ENCODE peak calls at places on chromosomes 4 and X, in five cellular contexts. One of them, this sample, is unnamed.

GRCh38 chr4:81504685-81505598 is 33.2 kb upstream of the RASGEF1B start:
- DNase-seq in activated CD4-positive, alpha-beta T cell treated with anti-CD3 and anti-CD28 coated beads, Interleukin-2, amount 50 U/mL, for 4 hours: peak; percentile 62
- DNase-seq in non-pigmented ciliary epithelial cell: no peak
- DNase-seq in EL: no peak
- DNase-seq in activated gamma-delta T cell treated with anti-CD3 and anti-CD28 coated beads, Interleukin-2, amount 50 U/mL, for 16 hours: peak; percentile 35
- DNase-seq in this sample: no peak

GRCh38 chr4:140037353-140038030 is 116.5 kb downstream of the MAML3 start:
- DNase-seq in activated CD4-positive, alpha-beta T cell treated with anti-CD3 and anti-CD28 coated beads, Interleukin-2, amount 50 U/mL, for 4 hours: no peak
- DNase-seq in non-pigmented ciliary epithelial cell: peak; percentile 91
- DNase-seq in EL: peak; percentile 78
- DNase-seq in activated gamma-delta T cell treated with anti-CD3 and anti-CD28 coated beads, Interleukin-2, amount 50 U/mL, for 16 hours: no peak
- DNase-seq in this sample: peak; percentile 79

GRCh38 chr4:130336585-130337217 is 1240.7 kb downstream of the C4orf33 start:
- DNase-seq in activated CD4-positive, alpha-beta T cell treated with anti-CD3 and anti-CD28 coated beads, Interleukin-2, amount 50 U/mL, for 4 hours: no peak
- DNase-seq in non-pigmented ciliary epithelial cell: peak; percentile 22
- DNase-seq in EL: no peak
- DNase-seq in activated gamma-delta T cell treated with anti-CD3 and anti-CD28 coated beads, Interleukin-2, amount 50 U/mL, for 16 hours: no peak
- DNase-seq in this sample: no peak

GRCh38 chr4:99949034-99949998 is 759 bp downstream of the H2AZ1 start:
- DNase-seq in activated CD4-positive, alpha-beta T cell treated with anti-CD3 and anti-CD28 coated beads, Interleukin-2, amount 50 U/mL, for 4 hours: peak; percentile 88
- DNase-seq in non-pigmented ciliary epithelial cell: peak; percentile 84
- DNase-seq in EL: peak; percentile 93
- DNase-seq in activated gamma-delta T cell treated with anti-CD3 and anti-CD28 coated beads, Interleukin-2, amount 50 U/mL, for 16 hours: peak; percentile 82
- DNase-seq in this sample: peak; percentile 90

GRCh38 chr4:19850909-19851308 is 400.8 kb upstream of the SLIT2 start:
- DNase-seq in activated CD4-positive, alpha-beta T cell treated with anti-CD3 and anti-CD28 coated beads, Interleukin-2, amount 50 U/mL, for 4 hours: no peak
- DNase-seq in non-pigmented ciliary epithelial cell: peak; percentile 88
- DNase-seq in EL: peak; percentile 85
- DNase-seq in activated gamma-delta T cell treated with anti-CD3 and anti-CD28 coated beads, Interleukin-2, amount 50 U/mL, for 16 hours: no peak
- DNase-seq in this sample: peak; percentile 90

GRCh38 chr4:6446538-6447451 is 25.6 kb downstream of the PPP2R2C start:
- DNase-seq in activated CD4-positive, alpha-beta T cell treated with anti-CD3 and anti-CD28 coated beads, Interleukin-2, amount 50 U/mL, for 4 hours: no peak
- DNase-seq in non-pigmented ciliary epithelial cell: no peak
- DNase-seq in EL: no peak
- DNase-seq in activated gamma-delta T cell treated with anti-CD3 and anti-CD28 coated beads, Interleukin-2, amount 50 U/mL, for 16 hours: no peak
- DNase-seq in this sample: no peak

GRCh38 chrX:54934890-54935289 is 14.3 kb downstream of the TRO start:
- DNase-seq in activated CD4-positive, alpha-beta T cell treated with anti-CD3 and anti-CD28 coated beads, Interleukin-2, amount 50 U/mL, for 4 hours: no peak
- DNase-seq in non-pigmented ciliary epithelial cell: no peak
- DNase-seq in EL: no peak
- DNase-seq in activated gamma-delta T cell treated with anti-CD3 and anti-CD28 coated beads, Interleukin-2, amount 50 U/mL, for 16 hours: no peak
- DNase-seq in this sample: no peak

GRCh38 chr4:3059896-3060295 is 14.4 kb downstream of the HTT-AS start:
- DNase-seq in activated CD4-positive, alpha-beta T cell treated with anti-CD3 and anti-CD28 coated beads, Interleukin-2, amount 50 U/mL, for 4 hours: no peak
- DNase-seq in non-pigmented ciliary epithelial cell: no peak
- DNase-seq in EL: no peak
- DNase-seq in activated gamma-delta T cell treated with anti-CD3 and anti-CD28 coated beads, Interleukin-2, amount 50 U/mL, for 16 hours: no peak
- DNase-seq in this sample: no peak

GRCh38 chr4:151744614-151745013 is 16.2 kb downstream of the GATB start:
- DNase-seq in activated CD4-positive, alpha-beta T cell treated with anti-CD3 and anti-CD28 coated beads, Interleukin-2, amount 50 U/mL, for 4 hours: no peak
- DNase-seq in non-pigmented ciliary epithelial cell: peak; percentile 97
- DNase-seq in EL: peak; percentile 92
- DNase-seq in activated gamma-delta T cell treated with anti-CD3 and anti-CD28 coated beads, Interleukin-2, amount 50 U/mL, for 16 hours: no peak
- DNase-seq in this sample: peak; percentile 84

GRCh38 chr4:1200425-1201035 is 28.1 kb upstream of the SPON2 start:
- DNase-seq in activated CD4-positive, alpha-beta T cell treated with anti-CD3 and anti-CD28 coated beads, Interleukin-2, amount 50 U/mL, for 4 hours: no peak
- DNase-seq in non-pigmented ciliary epithelial cell: peak; percentile 73
- DNase-seq in EL: peak; percentile 92
- DNase-seq in activated gamma-delta T cell treated with anti-CD3 and anti-CD28 coated beads, Interleukin-2, amount 50 U/mL, for 16 hours: no peak
- DNase-seq in this sample: peak; percentile 81

GRCh38 chr4:54066718-54067129 is 2.3 kb upstream of the CHIC2 start:
- DNase-seq in activated CD4-positive, alpha-beta T cell treated with anti-CD3 and anti-CD28 coated beads, Interleukin-2, amount 50 U/mL, for 4 hours: no peak
- DNase-seq in non-pigmented ciliary epithelial cell: no peak
- DNase-seq in EL: no peak
- DNase-seq in activated gamma-delta T cell treated with anti-CD3 and anti-CD28 coated beads, Interleukin-2, amount 50 U/mL, for 16 hours: no peak
- DNase-seq in this sample: no peak

GRCh38 chr4:143424276-143424675 is 87.6 kb downstream of the GAB1 start:
- DNase-seq in activated CD4-positive, alpha-beta T cell treated with anti-CD3 and anti-CD28 coated beads, Interleukin-2, amount 50 U/mL, for 4 hours: no peak
- DNase-seq in non-pigmented ciliary epithelial cell: peak; percentile 27
- DNase-seq in EL: peak; percentile 20
- DNase-seq in activated gamma-delta T cell treated with anti-CD3 and anti-CD28 coated beads, Interleukin-2, amount 50 U/mL, for 16 hours: no peak
- DNase-seq in this sample: no peak

GRCh38 chrX:20254712-20255299 is 11.9 kb downstream of the RPS6KA3 start:
- DNase-seq in activated CD4-positive, alpha-beta T cell treated with anti-CD3 and anti-CD28 coated beads, Interleukin-2, amount 50 U/mL, for 4 hours: no peak
- DNase-seq in non-pigmented ciliary epithelial cell: no peak
- DNase-seq in EL: no peak
- DNase-seq in activated gamma-delta T cell treated with anti-CD3 and anti-CD28 coated beads, Interleukin-2, amount 50 U/mL, for 16 hours: no peak
- DNase-seq in this sample: peak; percentile 76

GRCh38 chr4:114535725-114536124 is 62.9 kb upstream of the UGT8 start:
- DNase-seq in activated CD4-positive, alpha-beta T cell treated with anti-CD3 and anti-CD28 coated beads, Interleukin-2, amount 50 U/mL, for 4 hours: no peak
- DNase-seq in non-pigmented ciliary epithelial cell: no peak
- DNase-seq in EL: no peak
- DNase-seq in activated gamma-delta T cell treated with anti-CD3 and anti-CD28 coated beads, Interleukin-2, amount 50 U/mL, for 16 hours: no peak
- DNase-seq in this sample: peak; percentile 8

GRCh38 chr4:10421344-10422055 is 35.7 kb downstream of the ZNF518B start:
- DNase-seq in activated CD4-positive, alpha-beta T cell treated with anti-CD3 and anti-CD28 coated beads, Interleukin-2, amount 50 U/mL, for 4 hours: no peak
- DNase-seq in non-pigmented ciliary epithelial cell: no peak
- DNase-seq in EL: no peak
- DNase-seq in activated gamma-delta T cell treated with anti-CD3 and anti-CD28 coated beads, Interleukin-2, amount 50 U/mL, for 16 hours: no peak
- DNase-seq in this sample: no peak

GRCh38 chrX:124393659-124394058 is 47.3 kb downstream of the SH2D1A start:
- DNase-seq in activated CD4-positive, alpha-beta T cell treated with anti-CD3 and anti-CD28 coated beads, Interleukin-2, amount 50 U/mL, for 4 hours: no peak
- DNase-seq in non-pigmented ciliary epithelial cell: no peak
- DNase-seq in EL: no peak
- DNase-seq in activated gamma-delta T cell treated with anti-CD3 and anti-CD28 coated beads, Interleukin-2, amount 50 U/mL, for 16 hours: no peak
- DNase-seq in this sample: no peak

GRCh38 chrX:39212456-39212855 is 411.2 kb downstream of the MID1IP1 start:
- DNase-seq in activated CD4-positive, alpha-beta T cell treated with anti-CD3 and anti-CD28 coated beads, Interleukin-2, amount 50 U/mL, for 4 hours: peak; percentile 29
- DNase-seq in non-pigmented ciliary epithelial cell: no peak
- DNase-seq in EL: no peak
- DNase-seq in activated gamma-delta T cell treated with anti-CD3 and anti-CD28 coated beads, Interleukin-2, amount 50 U/mL, for 16 hours: no peak
- DNase-seq in this sample: peak; percentile 54

GRCh38 chrX:134002921-134003615 is 17.7 kb upstream of the GPC3 start:
- DNase-seq in activated CD4-positive, alpha-beta T cell treated with anti-CD3 and anti-CD28 coated beads, Interleukin-2, amount 50 U/mL, for 4 hours: no peak
- DNase-seq in non-pigmented ciliary epithelial cell: no peak
- DNase-seq in EL: no peak
- DNase-seq in activated gamma-delta T cell treated with anti-CD3 and anti-CD28 coated beads, Interleukin-2, amount 50 U/mL, for 16 hours: no peak
- DNase-seq in this sample: peak; percentile 10

GRCh38 chr4:84503495-84504437 is 4.7 kb upstream of the NKX6-1 start:
- DNase-seq in activated CD4-positive, alpha-beta T cell treated with anti-CD3 and anti-CD28 coated beads, Interleukin-2, amount 50 U/mL, for 4 hours: no peak
- DNase-seq in non-pigmented ciliary epithelial cell: peak; percentile 37
- DNase-seq in EL: peak; percentile 57
- DNase-seq in activated gamma-delta T cell treated with anti-CD3 and anti-CD28 coated beads, Interleukin-2, amount 50 U/mL, for 16 hours: no peak
- DNase-seq in this sample: peak; percentile 63

GRCh38 chr4:145618210-145618911 is 824 bp upstream of the MMAA start:
- DNase-seq in activated CD4-positive, alpha-beta T cell treated with anti-CD3 and anti-CD28 coated beads, Interleukin-2, amount 50 U/mL, for 4 hours: peak; percentile 14
- DNase-seq in non-pigmented ciliary epithelial cell: no peak
- DNase-seq in EL: peak; percentile 25
- DNase-seq in activated gamma-delta T cell treated with anti-CD3 and anti-CD28 coated beads, Interleukin-2, amount 50 U/mL, for 16 hours: no peak
- DNase-seq in this sample: peak; percentile 7

GRCh38 chr4:38128478-38129451 is 168.6 kb downstream of the PTTG2 start:
- DNase-seq in activated CD4-positive, alpha-beta T cell treated with anti-CD3 and anti-CD28 coated beads, Interleukin-2, amount 50 U/mL, for 4 hours: peak; percentile 59
- DNase-seq in non-pigmented ciliary epithelial cell: no peak
- DNase-seq in EL: peak; percentile 28
- DNase-seq in activated gamma-delta T cell treated with anti-CD3 and anti-CD28 coated beads, Interleukin-2, amount 50 U/mL, for 16 hours: peak; percentile 43
- DNase-seq in this sample: peak; percentile 45

GRCh38 chr4:103786014-103786413 is 66.2 kb upstream of the TACR3 start:
- DNase-seq in activated CD4-positive, alpha-beta T cell treated with anti-CD3 and anti-CD28 coated beads, Interleukin-2, amount 50 U/mL, for 4 hours: no peak
- DNase-seq in non-pigmented ciliary epithelial cell: peak; percentile 11
- DNase-seq in EL: peak; percentile 32
- DNase-seq in activated gamma-delta T cell treated with anti-CD3 and anti-CD28 coated beads, Interleukin-2, amount 50 U/mL, for 16 hours: no peak
- DNase-seq in this sample: peak; percentile 41

GRCh38 chrX:153726286-153727107 is 1.8 kb downstream of the ABCD1 start:
- DNase-seq in activated CD4-positive, alpha-beta T cell treated with anti-CD3 and anti-CD28 coated beads, Interleukin-2, amount 50 U/mL, for 4 hours: peak; percentile 24
- DNase-seq in non-pigmented ciliary epithelial cell: no peak
- DNase-seq in EL: peak; percentile 69
- DNase-seq in activated gamma-delta T cell treated with anti-CD3 and anti-CD28 coated beads, Interleukin-2, amount 50 U/mL, for 16 hours: no peak
- DNase-seq in this sample: peak; percentile 80

GRCh38 chr4:41232406-41232805 is 18.1 kb upstream of the APBB2 start:
- DNase-seq in activated CD4-positive, alpha-beta T cell treated with anti-CD3 and anti-CD28 coated beads, Interleukin-2, amount 50 U/mL, for 4 hours: no peak
- DNase-seq in non-pigmented ciliary epithelial cell: no peak
- DNase-seq in EL: no peak
- DNase-seq in activated gamma-delta T cell treated with anti-CD3 and anti-CD28 coated beads, Interleukin-2, amount 50 U/mL, for 16 hours: no peak
- DNase-seq in this sample: peak; percentile 33

GRCh38 chr4:94545296-94545695 is 93.6 kb downstream of the PDLIM5 start:
- DNase-seq in activated CD4-positive, alpha-beta T cell treated with anti-CD3 and anti-CD28 coated beads, Interleukin-2, amount 50 U/mL, for 4 hours: no peak
- DNase-seq in non-pigmented ciliary epithelial cell: peak; percentile 72
- DNase-seq in EL: peak; percentile 88
- DNase-seq in activated gamma-delta T cell treated with anti-CD3 and anti-CD28 coated beads, Interleukin-2, amount 50 U/mL, for 16 hours: no peak
- DNase-seq in this sample: peak; percentile 57

GRCh38 chr4:4361883-4362282 is 25.0 kb upstream of the NSG1 start:
- DNase-seq in activated CD4-positive, alpha-beta T cell treated with anti-CD3 and anti-CD28 coated beads, Interleukin-2, amount 50 U/mL, for 4 hours: no peak
- DNase-seq in non-pigmented ciliary epithelial cell: no peak
- DNase-seq in EL: no peak
- DNase-seq in activated gamma-delta T cell treated with anti-CD3 and anti-CD28 coated beads, Interleukin-2, amount 50 U/mL, for 16 hours: no peak
- DNase-seq in this sample: no peak

GRCh38 chrX:139200793-139201192 is 329.7 kb upstream of the F9 start:
- DNase-seq in activated CD4-positive, alpha-beta T cell treated with anti-CD3 and anti-CD28 coated beads, Interleukin-2, amount 50 U/mL, for 4 hours: no peak
- DNase-seq in non-pigmented ciliary epithelial cell: no peak
- DNase-seq in EL: no peak
- DNase-seq in activated gamma-delta T cell treated with anti-CD3 and anti-CD28 coated beads, Interleukin-2, amount 50 U/mL, for 16 hours: no peak
- DNase-seq in this sample: peak; percentile 1

GRCh38 chrX:20571611-20572010 is 304.9 kb upstream of the RPS6KA3 start:
- DNase-seq in activated CD4-positive, alpha-beta T cell treated with anti-CD3 and anti-CD28 coated beads, Interleukin-2, amount 50 U/mL, for 4 hours: no peak
- DNase-seq in non-pigmented ciliary epithelial cell: no peak
- DNase-seq in EL: no peak
- DNase-seq in activated gamma-delta T cell treated with anti-CD3 and anti-CD28 coated beads, Interleukin-2, amount 50 U/mL, for 16 hours: no peak
- DNase-seq in this sample: no peak